ENCODE peak calls at places on chromosomes 7 and 10, in eight cellular contexts. N is GM23338, Q is OCI-LY7, J is neural progenitor cell, L is MM.1S, G is hepatocyte, R is PC-3, K is HCT116. V is an unnamed sample.

GRCh38 chr10:28677889-28678686 is 767 bp downstream of the BAMBI start:
- DNase-seq in N (peak; percentile 47), Q (peak; percentile 50), J (peak; percentile 70), L (peak; percentile 14), G (peak; percentile 49), R (peak; percentile 11), K (no peak), V (peak; percentile 47)

GRCh38 chr10:6320320-6321010 is 117.7 kb downstream of the PFKFB3 start:
- DNase-seq in N (no peak), Q (peak; percentile 96), J (no peak), L (no peak), G (no peak), R (no peak), K (no peak), V (no peak)

GRCh38 chr7:44273681-44274622 is 51.4 kb downstream of the CAMK2B start:
- DNase-seq in N (no peak), Q (no peak), J (no peak), L (no peak), G (no peak), R (no peak), K (no peak), V (no peak)

GRCh38 chr7:97005764-97006145 is 402 bp downstream of the DLX6 start:
- DNase-seq in N (no peak), Q (no peak), J (no peak), L (no peak), G (no peak), R (no peak), K (no peak), V (no peak)

GRCh38 chr7:13988011-13988410 is 1.5 kb downstream of the ETV1 start:
- DNase-seq in N (no peak), Q (no peak), J (peak; percentile 38), L (no peak), G (peak; percentile 16), R (peak; percentile 9), K (no peak), V (peak; percentile 9)

GRCh38 chr10:30433779-30434272 is at the start of gene MAP3K8:
- DNase-seq in N (peak; percentile 87), Q (peak; percentile 85), J (peak; percentile 93), L (peak; percentile 85), G (peak; percentile 93), R (peak; percentile 79), K (peak; percentile 71), V (peak; percentile 93)

GRCh38 chr7:36312064-36312914 is 77.4 kb upstream of the ANLN start:
- DNase-seq in N (peak; percentile 83), Q (peak; percentile 77), J (peak; percentile 65), L (peak; percentile 95), G (peak; percentile 69), R (no peak), K (no peak), V (no peak)

GRCh38 chr7:15925608-15926007 is 239.1 kb upstream of the MEOX2 start:
- DNase-seq in N (no peak), Q (no peak), J (no peak), L (no peak), G (no peak), R (no peak), K (no peak), V (no peak)

GRCh38 chr7:121076350-121077164 is 88.0 kb downstream of the CPED1 start:
- DNase-seq in N (no peak), Q (no peak), J (no peak), L (no peak), G (peak; percentile 13), R (peak; percentile 75), K (no peak), V (peak; percentile 74)

GRCh38 chr7:4006687-4007086 is 675.4 kb upstream of the FOXK1 start:
- DNase-seq in N (no peak), Q (no peak), J (peak; percentile 44), L (no peak), G (peak; percentile 82), R (no peak), K (no peak), V (no peak)

GRCh38 chr10:31272841-31273240 is 46.2 kb upstream of the ZEB1 start:
- DNase-seq in N (no peak), Q (no peak), J (no peak), L (no peak), G (no peak), R (no peak), K (no peak), V (no peak)

GRCh38 chr10:88478256-88478655 is 104.9 kb downstream of the RNLS start:
- DNase-seq in N (no peak), Q (no peak), J (no peak), L (no peak), G (no peak), R (no peak), K (no peak), V (no peak)

GRCh38 chr7:102849079-102849478 is 63.7 kb upstream of the LRRC17 start:
- DNase-seq in N (no peak), Q (no peak), J (no peak), L (no peak), G (no peak), R (no peak), K (no peak), V (peak; percentile 73)

GRCh38 chr7:44676776-44677175 is 70.3 kb downstream of the OGDH start:
- DNase-seq in N (no peak), Q (no peak), J (no peak), L (no peak), G (no peak), R (no peak), K (no peak), V (no peak)

GRCh38 chr7:109964780-109965179 is 1126.1 kb upstream of the LRRN3 start:
- DNase-seq in N (no peak), Q (no peak), J (no peak), L (no peak), G (no peak), R (peak; percentile 85), K (no peak), V (no peak)

GRCh38 chr10:3935933-3936359 is 150.9 kb upstream of the KLF6 start:
- DNase-seq in N (no peak), Q (no peak), J (no peak), L (no peak), G (peak; percentile 47), R (peak; percentile 59), K (no peak), V (peak; percentile 39)

GRCh38 chr10:3933733-3934132 is 148.7 kb upstream of the KLF6 start:
- DNase-seq in N (no peak), Q (no peak), J (no peak), L (peak; percentile 23), G (no peak), R (no peak), K (no peak), V (no peak)

GRCh38 chr10:3932597-3933380 is 147.8 kb upstream of the KLF6 start:
- DNase-seq in N (no peak), Q (no peak), J (no peak), L (no peak), G (no peak), R (no peak), K (no peak), V (no peak)

GRCh38 chr10:3936422-3937040 is 151.5 kb upstream of the KLF6 start:
- DNase-seq in N (no peak), Q (no peak), J (no peak), L (no peak), G (no peak), R (no peak), K (no peak), V (no peak)

GRCh38 chr10:3935141-3935540 is 150.1 kb upstream of the KLF6 start:
- DNase-seq in N (no peak), Q (no peak), J (no peak), L (peak; percentile 67), G (peak; percentile 14), R (no peak), K (no peak), V (peak; percentile 96)
- TF ChIP-seq EZH2phosphoT487 in N (no peak), Q (no peak), J (no peak), L (no peak), G (no peak), R (no peak), K (no peak), V (peak; percentile 73)

DNA sequence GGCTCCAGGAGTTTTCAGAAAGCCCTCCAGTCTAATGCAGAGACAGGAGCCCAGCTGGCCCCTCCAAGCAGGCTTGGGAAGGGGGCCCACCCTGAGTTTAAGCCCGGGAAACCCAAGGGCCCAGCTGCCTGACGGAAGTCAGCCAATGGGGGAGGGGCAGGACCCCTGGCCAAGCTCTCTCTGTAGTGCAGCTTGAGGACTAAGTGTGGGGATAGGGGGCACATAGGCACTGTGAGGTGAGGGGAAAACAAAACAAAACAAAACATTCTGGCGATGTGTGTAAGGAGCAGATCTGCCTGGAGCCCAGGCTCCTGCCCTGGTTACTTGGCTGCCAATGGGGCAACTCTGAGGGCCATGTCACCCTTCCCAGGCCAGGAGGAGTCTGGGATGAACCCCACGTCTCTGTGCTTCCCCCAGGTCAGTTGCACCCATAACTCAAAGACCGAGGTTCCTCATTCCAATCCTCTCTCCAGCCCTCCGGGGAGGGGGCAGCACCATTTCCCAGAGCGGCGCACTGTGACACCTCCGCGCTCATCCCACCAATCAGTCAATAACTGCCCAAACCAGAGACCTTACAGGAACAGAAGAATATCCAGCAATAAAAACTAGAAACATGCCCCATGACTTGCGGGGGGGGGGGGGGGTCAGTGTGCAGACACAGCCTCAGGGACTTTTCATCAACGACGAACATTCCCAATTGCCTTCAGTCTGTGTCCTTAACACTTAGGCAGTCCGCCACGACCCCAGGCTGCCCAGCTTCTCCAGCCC is 1.7 kb downstream of the CXCL12 start:
- DNase-seq in N (peak; percentile 31), Q (no peak), J (peak; percentile 45), L (no peak), G (no peak), R (no peak), K (no peak), V (peak; percentile 31)
- H3K4me3 ChIP-seq in N (peak overlapping the region; percentile 85), Q (no peak overlapping the region), J (peak overlapping the region; percentile 52), L (no peak overlapping the region), G (peak overlapping the region; percentile 49), R (no peak overlapping the region), K (no peak overlapping the region), V (peak overlapping the region; percentile 83)

DNA sequence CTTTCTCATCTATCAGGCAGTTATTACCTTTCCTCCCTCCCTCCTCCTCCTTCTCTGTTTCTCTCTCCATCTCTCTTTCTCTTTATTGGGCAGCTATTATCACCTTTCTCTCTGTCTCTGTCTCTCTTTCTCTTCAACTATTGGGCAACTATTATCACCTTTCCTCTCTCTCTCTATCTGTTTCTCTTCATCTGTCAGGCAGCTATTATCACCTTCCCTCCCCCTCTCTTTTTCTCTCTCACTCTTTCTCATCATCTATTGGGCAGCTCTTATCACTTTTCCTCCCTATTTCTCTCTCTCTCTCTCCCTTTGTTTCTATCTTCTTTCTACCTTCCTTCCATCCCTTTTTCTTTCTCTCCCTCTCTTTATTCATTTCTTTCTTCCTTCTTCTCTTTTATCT is 1.2 kb downstream of the DMBT1 start:
- DNase-seq in N (no peak), Q (no peak), J (no peak), L (no peak), G (no peak), R (no peak), K (no peak), V (no peak)
- TF ChIP-seq EZH2phosphoT487 in N (no peak), Q (no peak), J (no peak), L (no peak), G (no peak), R (no peak), K (no peak), V (no peak)

GRCh38 chr7:25856056-25856780 is 295.8 kb upstream of the NFE2L3 start:
- DNase-seq in N (peak; percentile 36), Q (no peak), J (peak; percentile 65), L (no peak), G (no peak), R (no peak), K (no peak), V (peak; percentile 74)
- H3K4me3 ChIP-seq in N (peak overlapping the region; percentile 68), Q (peak overlapping the region; percentile 60), J (peak overlapping the region; percentile 55), L (peak overlapping the region; percentile 45), G (peak overlapping the region; percentile 8), R (peak overlapping the region; percentile 87), K (peak overlapping the region; percentile 58), V (peak overlapping the region; percentile 85)

V was measured in GM23248.